ENCODE peak calls at places on chromosome 2, in six cellular contexts. V, N, K, Q, R and L are unnamed samples.

GRCh38 chr2:39127973-39128372 is 7.1 kb upstream of the SOS1 start:
- DNase-seq in V (peak; percentile 71), N (peak; percentile 84), K (no peak), Q (no peak), R (no peak), L (no peak)

GRCh38 chr2:80086831-80087230 is 217.7 kb downstream of the LRRTM1 start:
- DNase-seq in V (peak; percentile 63), N (no peak), K (peak; percentile 5), Q (no peak), R (no peak), L (no peak)

GRCh38 chr2:168184896-168185513 is 62.4 kb downstream of the STK39 start:
- DNase-seq in V (no peak), N (no peak), K (no peak), Q (no peak), R (no peak), L (no peak)

GRCh38 chr2:223647258-223647952 is 45.2 kb upstream of the SCG2 start:
- DNase-seq in V (no peak), N (no peak), K (no peak), Q (no peak), R (no peak), L (no peak)

GRCh38 chr2:143939976-143940375 is 579.9 kb downstream of the ZEB2 start:
- DNase-seq in V (no peak), N (no peak), K (peak; percentile 10), Q (no peak), R (no peak), L (no peak)

GRCh38 chr2:3895021-3895420 is 191.6 kb downstream of the DCDC2C start:
- DNase-seq in V (no peak), N (no peak), K (no peak), Q (no peak), R (no peak), L (no peak)

GRCh38 chr2:44267269-44268258 is 7.7 kb upstream of the SLC3A1 start:
- DNase-seq in V (no peak), N (no peak), K (no peak), Q (no peak), R (no peak), L (no peak)

GRCh38 chr2:9797681-9798556 is 45.4 kb upstream of the TAF1B start:
- DNase-seq in V (no peak), N (no peak), K (no peak), Q (no peak), R (peak; percentile 57), L (no peak)

GRCh38 chr2:105194022-105194681 is 47.4 kb upstream of the GPR45 start:
- DNase-seq in V (no peak), N (no peak), K (no peak), Q (no peak), R (no peak), L (no peak)

GRCh38 chr2:11292464-11293255 is 51.8 kb downstream of the ROCK2 start:
- DNase-seq in V (no peak), N (no peak), K (peak; percentile 54), Q (no peak), R (no peak), L (no peak)

GRCh38 chr2:37569131-37569530 is 102.3 kb downstream of the CDC42EP3 start:
- DNase-seq in V (no peak), N (no peak), K (no peak), Q (no peak), R (no peak), L (no peak)

GRCh38 chr2:238148981-238149380 is 9.8 kb upstream of the ERFE start:
- DNase-seq in V (no peak), N (no peak), K (no peak), Q (no peak), R (no peak), L (no peak)

GRCh38 chr2:191255756-191256312 is 10.6 kb downstream of the MYO1B start:
- DNase-seq in V (no peak), N (no peak), K (no peak), Q (no peak), R (no peak), L (no peak)
- H3K4me1 ChIP-seq in V (peaks cover 29% of the 10 kb centered on the region), N (no peaks in the 10 kb centered on the region), K (peaks cover 34% of the 10 kb centered on the region), Q (no peaks in the 10 kb centered on the region), R (peaks cover 71% of the 10 kb centered on the region), L (no peaks in the 10 kb centered on the region)

GRCh38 chr2:30500699-30501098 is 53.7 kb downstream of the LCLAT1 start:
- DNase-seq in V (no peak), N (no peak), K (no peak), Q (no peak), R (no peak), L (no peak)

GRCh38 chr2:30505500-30506180 is 58.6 kb downstream of the LCLAT1 start:
- DNase-seq in V (no peak), N (no peak), K (no peak), Q (no peak), R (peak; percentile 70), L (no peak)

GRCh38 chr2:30503007-30503691 is 56.1 kb downstream of the LCLAT1 start:
- DNase-seq in V (no peak), N (no peak), K (peak; percentile 22), Q (no peak), R (no peak), L (no peak)

GRCh38 chr2:30503692-30504076 is 56.6 kb downstream of the LCLAT1 start:
- DNase-seq in V (no peak), N (no peak), K (no peak), Q (no peak), R (no peak), L (no peak)

DNA sequence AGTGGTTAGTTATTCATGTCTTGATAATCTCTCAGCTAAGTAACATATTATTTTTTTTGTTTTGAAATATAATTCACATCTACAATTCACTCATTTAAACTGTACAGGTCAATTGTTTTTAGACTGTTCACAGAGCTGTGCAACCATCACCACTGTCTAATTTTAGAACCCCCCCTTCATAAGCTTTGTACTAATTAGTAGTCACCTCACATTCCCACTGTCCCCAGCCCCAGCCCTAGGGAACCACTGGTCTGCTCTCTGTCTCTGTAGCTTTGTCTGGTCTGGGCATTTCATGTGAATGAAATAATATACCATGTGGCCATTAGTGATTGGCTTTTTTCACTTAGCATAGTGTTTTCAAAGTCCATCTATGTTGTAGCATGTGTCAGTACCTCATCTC is 55.3 kb downstream of the LCLAT1 start:
- DNase-seq in V (no peak), N (no peak), K (no peak), Q (no peak), R (no peak), L (no peak)
- H3K79me2 ChIP-seq in V (peaks cover 4% of the 10 kb centered on the region), N (no peaks in the 10 kb centered on the region), K (peaks cover 72% of the 10 kb centered on the region), Q (peaks cover 29% of the 10 kb centered on the region), R (peaks cover 12% of the 10 kb centered on the region), L (peaks cover 56% of the 10 kb centered on the region)

GRCh38 chr2:74507145-74507925 is at the start of gene PCGF1:
- DNase-seq in V (peak; percentile 97), N (peak; percentile 95), K (peak; percentile 100), Q (peak; percentile 95), R (peak; percentile 98), L (peak; percentile 96)
- TF ChIP-seq REST in V (no peak), N (no peak), K (no peak), Q (peak; percentile 28), R (peak; percentile 28), L (no peak)

DNA sequence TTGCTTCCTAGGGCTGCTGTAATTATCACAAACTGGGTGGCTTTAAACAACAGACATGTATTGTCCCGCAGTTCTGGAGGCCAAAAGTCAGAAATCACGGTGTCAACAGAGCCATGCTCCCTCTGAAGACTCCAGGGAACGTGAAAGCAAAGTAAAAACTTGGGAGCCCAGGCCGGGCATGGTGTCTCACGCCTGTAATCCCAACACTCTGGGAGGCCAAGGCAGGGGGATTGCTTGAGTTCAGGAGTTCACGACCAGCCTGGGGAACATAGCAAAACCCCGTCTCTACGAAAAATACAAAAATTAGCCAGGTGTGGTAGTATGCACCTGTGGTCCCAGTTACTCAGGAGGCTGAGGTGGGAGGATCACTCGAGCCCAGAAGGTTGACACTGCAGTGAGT is 63.5 kb downstream of the MCFD2 start:
- DNase-seq in V (no peak), N (no peak), K (no peak), Q (no peak), R (no peak), L (no peak)
- H3K4me1 ChIP-seq in V (peaks cover 42% of the 10 kb centered on the region), N (no peaks in the 10 kb centered on the region), K (no peaks in the 10 kb centered on the region), Q (peaks cover 45% of the 10 kb centered on the region), R (peaks cover 47% of the 10 kb centered on the region), L (peaks cover 94% of the 10 kb centered on the region)

GRCh38 chr2:63855418-63856301 is 14.0 kb downstream of the UGP2 start:
- DNase-seq in V (no peak), N (no peak), K (no peak), Q (no peak), R (no peak), L (no peak)
- H3K79me2 ChIP-seq in V (peaks cover 73% of the 10 kb centered on the region), N (peaks cover 38% of the 10 kb centered on the region), K (peaks cover 98% of the 10 kb centered on the region), Q (peaks cover 53% of the 10 kb centered on the region), R (peaks cover 61% of the 10 kb centered on the region), L (peaks cover 51% of the 10 kb centered on the region)

DNA sequence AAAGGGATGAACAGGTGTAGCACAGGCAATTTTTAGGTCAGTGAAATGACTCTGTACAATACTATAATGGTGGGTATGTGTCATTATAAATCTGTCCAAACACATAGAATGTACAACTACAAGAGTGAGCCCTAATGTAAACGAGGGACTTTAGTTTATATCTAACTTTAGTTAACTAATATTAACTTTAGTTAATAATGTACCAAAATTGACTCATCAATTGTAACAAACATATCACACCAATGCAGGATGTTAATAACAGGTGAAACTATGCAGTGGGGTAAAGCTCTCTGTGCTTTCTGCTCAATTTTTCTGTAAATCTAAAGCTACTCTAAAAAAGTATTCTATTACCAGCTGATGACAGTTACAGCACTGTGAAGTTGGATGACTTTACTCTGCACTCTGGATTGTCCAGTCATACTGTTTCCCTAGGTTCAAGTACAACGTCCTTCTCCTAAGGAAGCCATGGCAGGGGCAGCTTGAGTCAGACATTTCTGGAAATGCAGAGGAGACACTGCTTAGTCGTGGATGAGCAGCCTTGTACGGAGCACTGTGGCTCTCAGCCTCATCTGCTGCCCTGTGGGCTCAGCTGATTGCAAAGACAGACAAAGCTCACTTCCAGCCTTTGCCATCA is 26.1 kb downstream of the TGFA start:
- DNase-seq in V (no peak), N (no peak), K (no peak), Q (no peak), R (no peak), L (no peak)
- TF ChIP-seq REST in V (no peak), N (no peak), K (no peak), Q (no peak), R (no peak), L (no peak)

DNA sequence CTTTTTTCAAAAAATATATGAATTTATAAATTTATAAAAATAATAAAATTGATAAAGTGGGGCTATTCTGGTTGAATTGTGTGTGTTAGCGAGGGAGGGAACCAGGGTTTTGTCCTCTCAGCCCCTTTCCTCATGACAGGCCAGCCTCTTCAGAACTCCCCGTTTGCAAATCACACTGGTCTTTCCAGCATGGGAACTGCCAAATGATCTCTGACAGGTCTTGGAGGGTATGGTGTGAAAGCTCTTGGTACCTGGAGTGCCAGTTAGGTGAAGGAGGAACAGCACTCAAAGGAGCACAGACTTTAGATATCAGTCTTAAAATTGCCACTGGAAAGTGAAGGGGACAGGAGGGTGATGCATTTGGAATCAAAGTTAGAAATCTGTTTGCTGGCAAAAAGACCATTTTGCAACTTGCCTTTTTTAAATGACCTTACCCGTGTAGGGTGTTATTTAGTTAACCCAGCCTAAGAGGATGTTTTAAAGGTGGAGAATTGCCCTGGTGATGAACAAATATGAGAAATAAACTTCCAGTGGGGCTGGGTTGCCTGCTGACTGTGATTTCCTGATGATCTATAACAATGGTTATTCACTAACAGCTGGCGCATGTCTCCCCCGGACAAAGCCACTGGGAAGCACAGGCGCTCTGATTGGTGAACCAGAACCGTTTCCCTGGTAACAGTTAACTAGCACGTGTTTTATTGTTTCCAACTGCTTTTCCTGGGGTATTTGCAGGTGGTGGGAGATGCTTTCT is 85.3 kb upstream of the EFEMP1 start:
- DNase-seq in V (peak; percentile 58), N (no peak), K (peak; percentile 91), Q (no peak), R (no peak), L (no peak)
- H3K4me1 ChIP-seq in V (peaks cover 12% of the 10 kb centered on the region), N (no peaks in the 10 kb centered on the region), K (peaks cover 3% of the 10 kb centered on the region), Q (no peaks in the 10 kb centered on the region), R (no peaks in the 10 kb centered on the region), L (no peaks in the 10 kb centered on the region)